ENCODE peak calls at places on chromosomes 7 and 10, in seven cellular contexts. F is body of pancreas, P is thoracic aorta, T is hepatocyte, Z is uterus, E is neural progenitor cell, X is IMR-90. Q is an unnamed sample. For H3K9me3, the result is how much of the 10 kb centered on the place peaks cover.

GRCh38 chr7:140697447-140698143 is 1.1 kb downstream of the NDUFB2 start:
- DNase-seq in F (no peak), P (no peak), T (no peak), Z (no peak), E (no peak), X (peak), Q (no peak)

GRCh38 chr10:71829171-71829570 is 21.9 kb downstream of the PSAP start:
- DNase-seq in F (no peak), P (no peak), T (no peak), Z (no peak), E (no peak), X (no peak), Q (no peak)

GRCh38 chr7:101077303-101078086 is 7.8 kb upstream of the TRIM56 start:
- DNase-seq in F (peak), P (no peak), T (peak), Z (peak), E (peak), X (peak), Q (peak)

GRCh38 chr7:17103170-17103569 is 195.3 kb upstream of the AHR start:
- DNase-seq in F (no peak), P (no peak), T (no peak), Z (no peak), E (no peak), X (no peak), Q (peak)

GRCh38 chr10:61847640-61848039 is 53.9 kb upstream of the ARID5B start:
- DNase-seq in F (no peak), P (no peak), T (no peak), Z (no peak), E (no peak), X (peak), Q (no peak)

GRCh38 chr10:60203993-60204618 is 185.6 kb downstream of the ANK3 start:
- DNase-seq in F (no peak), P (no peak), T (peak), Z (no peak), E (peak), X (peak), Q (no peak)

GRCh38 chr7:87541648-87542047 is 59.0 kb downstream of the ABCB1 start:
- DNase-seq in F (no peak), P (no peak), T (no peak), Z (no peak), E (no peak), X (no peak), Q (no peak)

GRCh38 chr7:1361756-1362125 is 97.5 kb downstream of the MICALL2 start:
- DNase-seq in F (no peak), P (no peak), T (no peak), Z (no peak), E (no peak), X (no peak), Q (no peak)

GRCh38 chr10:83680470-83680891 is 458.8 kb upstream of the GHITM start:
- DNase-seq in F (no peak), P (no peak), T (no peak), Z (no peak), E (no peak), X (no peak), Q (no peak)

GRCh38 chr10:132418520-132419416 is 21.8 kb downstream of the PWWP2B start:
- DNase-seq in F (peak), P (no peak), T (peak), Z (no peak), E (peak), X (no peak), Q (peak)

GRCh38 chr7:77188736-77189429 is 10.7 kb downstream of the FGL2 start:
- DNase-seq in F (no peak), P (no peak), T (no peak), Z (no peak), E (no peak), X (no peak), Q (no peak)

GRCh38 chr7:112065758-112066157 is 140.4 kb downstream of the DOCK4 start:
- DNase-seq in F (no peak), P (no peak), T (no peak), Z (no peak), E (no peak), X (no peak), Q (no peak)

GRCh38 chr10:132232553-132232949 is 45.8 kb downstream of the DPYSL4 start:
- DNase-seq in F (no peak), P (no peak), T (no peak), Z (no peak), E (no peak), X (no peak), Q (no peak)

GRCh38 chr10:49419005-49419404 is 23.1 kb upstream of the DRGX start:
- DNase-seq in F (peak), P (no peak), T (peak), Z (no peak), E (no peak), X (no peak), Q (peak)

GRCh38 chr7:107998150-107998549 is 4.8 kb downstream of the LAMB1 start:
- DNase-seq in F (no peak), P (no peak), T (no peak), Z (no peak), E (no peak), X (no peak), Q (no peak)

GRCh38 chr7:115088938-115089337 is 167.0 kb downstream of the MDFIC start:
- DNase-seq in F (no peak), P (no peak), T (no peak), Z (no peak), E (no peak), X (no peak), Q (no peak)

GRCh38 chr10:132689721-132690360 is 96.1 kb downstream of the NKX6-2 start:
- DNase-seq in F (no peak), P (no peak), T (no peak), Z (no peak), E (no peak), X (no peak), Q (peak)

GRCh38 chr7:143375298-143376034 is 5.7 kb upstream of the ZYX start:
- DNase-seq in F (no peak), P (no peak), T (no peak), Z (no peak), E (no peak), X (no peak), Q (no peak)

GRCh38 chr7:112129655-112130323 is 76.4 kb downstream of the DOCK4 start:
- DNase-seq in F (peak), P (no peak), T (no peak), Z (peak), E (no peak), X (no peak), Q (no peak)

GRCh38 chr7:101891936-101892640 is 74.7 kb downstream of the CUX1 start:
- DNase-seq in F (no peak), P (no peak), T (no peak), Z (no peak), E (no peak), X (no peak), Q (no peak)

GRCh38 chr10:127485153-127485857 is 63.8 kb upstream of the NPS start:
- DNase-seq in F (peak), P (no peak), T (peak), Z (no peak), E (peak), X (peak), Q (peak)

GRCh38 chr7:1588978-1589377 is 19.1 kb upstream of the PSMG3 start:
- DNase-seq in F (no peak), P (no peak), T (no peak), Z (no peak), E (no peak), X (no peak), Q (no peak)

GRCh38 chr10:106500585-106501525 is 663.7 kb downstream of the SORCS1 start:
- DNase-seq in F (no peak), P (no peak), T (no peak), Z (no peak), E (no peak), X (peak), Q (no peak)

GRCh38 chr7:134695321-134695860 is 48.7 kb downstream of the BPGM start:
- DNase-seq in F (no peak), P (no peak), T (no peak), Z (no peak), E (no peak), X (no peak), Q (no peak)

GRCh38 chr7:105655901-105656380 is 74.6 kb upstream of the EFCAB10 start:
- DNase-seq in F (no peak), P (no peak), T (no peak), Z (no peak), E (no peak), X (no peak), Q (no peak)

GRCh38 chr7:135169141-135169935 is 1.2 kb downstream of the CYREN start:
- DNase-seq in F (peak), P (no peak), T (peak), Z (no peak), E (peak), X (peak), Q (peak)

GRCh38 chr7:72040641-72041040 is 371.5 kb downstream of the CALN1 start:
- DNase-seq in F (no peak), P (no peak), T (no peak), Z (no peak), E (no peak), X (no peak), Q (no peak)

GRCh38 chr7:29196971-29197370 is 2.4 kb downstream of the CHN2 start:
- DNase-seq in F (no peak), P (no peak), T (no peak), Z (no peak), E (no peak), X (no peak), Q (no peak)

GRCh38 chr10:132906836-132907235 is 35.5 kb downstream of the CFAP46 start:
- DNase-seq in F (no peak), P (no peak), T (no peak), Z (no peak), E (no peak), X (no peak), Q (no peak)

GRCh38 chr7:158318511-158318913 is 269.1 kb downstream of the PTPRN2 start:
- DNase-seq in F (no peak), P (no peak), T (no peak), Z (no peak), E (peak), X (no peak), Q (peak)

GRCh38 chr10:60967854-60968484 is 24.0 kb upstream of the RHOBTB1 start:
- DNase-seq in F (no peak), P (no peak), T (no peak), Z (no peak), E (no peak), X (no peak), Q (no peak)

GRCh38 chr7:32177216-32177615 is 107.0 kb upstream of the PDE1C start:
- DNase-seq in F (no peak), P (no peak), T (no peak), Z (peak), E (no peak), X (no peak), Q (no peak)

GRCh38 chr7:22809902-22810642 is 12.6 kb downstream of the TOMM7 start:
- DNase-seq in F (peak), P (no peak), T (no peak), Z (no peak), E (no peak), X (no peak), Q (no peak)

GRCh38 chr7:140287988-140288387 is 110.3 kb downstream of the SLC37A3 start:
- DNase-seq in F (no peak), P (no peak), T (no peak), Z (no peak), E (no peak), X (no peak), Q (no peak)

GRCh38 chr10:112953075-112953501 is 3.0 kb downstream of the TCF7L2 start:
- DNase-seq in F (peak), P (no peak), T (peak), Z (no peak), E (peak), X (peak), Q (no peak)

GRCh38 chr10:124520553-124521428 is 59.2 kb downstream of the LHPP start:
- DNase-seq in F (no peak), P (no peak), T (no peak), Z (no peak), E (peak), X (peak), Q (no peak)

GRCh38 chr10:11908991-11909390 is 85.8 kb downstream of the PROSER2 start:
- DNase-seq in F (no peak), P (no peak), T (no peak), Z (no peak), E (no peak), X (no peak), Q (no peak)

GRCh38 chr10:102150970-102151773 is 1.0 kb upstream of the NOLC1 start:
- DNase-seq in F (no peak), P (no peak), T (peak), Z (no peak), E (no peak), X (peak), Q (no peak)

DNA sequence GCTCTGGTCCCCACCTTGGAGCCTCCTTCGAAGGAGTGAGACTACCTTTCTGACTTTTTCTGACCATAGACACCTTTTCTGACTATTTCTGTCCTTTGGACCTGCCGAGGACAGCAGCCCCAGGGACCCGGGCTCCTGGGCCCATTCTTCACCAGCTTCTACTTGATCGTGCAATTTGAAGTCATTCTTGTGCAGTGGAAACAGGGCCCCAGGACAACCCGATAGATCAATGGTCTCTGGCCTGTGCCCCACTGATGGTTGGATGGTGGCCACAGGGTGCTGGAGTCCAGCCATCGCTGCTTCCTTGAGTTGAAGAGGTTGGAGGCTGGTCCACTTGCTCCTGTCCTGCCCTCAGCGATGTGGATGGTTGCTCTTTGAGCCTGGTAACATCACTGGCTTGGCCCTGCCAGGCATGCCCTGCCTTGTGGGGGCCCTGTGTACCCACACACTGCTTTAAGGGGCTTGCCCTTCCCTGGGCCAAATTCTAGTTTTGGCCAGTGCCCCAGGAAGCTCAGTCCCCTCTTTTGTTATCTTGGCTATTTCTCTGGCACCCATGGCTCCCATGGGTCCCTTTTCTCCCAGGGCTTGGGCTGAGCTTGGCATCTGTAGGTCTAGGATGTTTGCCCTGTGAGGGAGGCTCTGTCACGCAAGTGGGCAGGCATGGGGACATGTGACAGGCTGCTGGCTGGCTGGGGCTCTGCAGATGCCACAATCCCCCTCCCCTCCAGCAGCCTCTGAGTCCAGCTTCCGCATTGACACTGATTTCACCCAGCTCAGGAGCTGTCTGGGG is 375.6 kb upstream of the NUPR2 start:
- DNase-seq in F (no peak), P (no peak), T (no peak), Z (no peak), E (no peak), X (no peak), Q (no peak)
- H3K9me3 ChIP-seq in F (under half), P (under half), T (under half), Z (under half), E (under half), X (half or more), Q (half or more)

DNA sequence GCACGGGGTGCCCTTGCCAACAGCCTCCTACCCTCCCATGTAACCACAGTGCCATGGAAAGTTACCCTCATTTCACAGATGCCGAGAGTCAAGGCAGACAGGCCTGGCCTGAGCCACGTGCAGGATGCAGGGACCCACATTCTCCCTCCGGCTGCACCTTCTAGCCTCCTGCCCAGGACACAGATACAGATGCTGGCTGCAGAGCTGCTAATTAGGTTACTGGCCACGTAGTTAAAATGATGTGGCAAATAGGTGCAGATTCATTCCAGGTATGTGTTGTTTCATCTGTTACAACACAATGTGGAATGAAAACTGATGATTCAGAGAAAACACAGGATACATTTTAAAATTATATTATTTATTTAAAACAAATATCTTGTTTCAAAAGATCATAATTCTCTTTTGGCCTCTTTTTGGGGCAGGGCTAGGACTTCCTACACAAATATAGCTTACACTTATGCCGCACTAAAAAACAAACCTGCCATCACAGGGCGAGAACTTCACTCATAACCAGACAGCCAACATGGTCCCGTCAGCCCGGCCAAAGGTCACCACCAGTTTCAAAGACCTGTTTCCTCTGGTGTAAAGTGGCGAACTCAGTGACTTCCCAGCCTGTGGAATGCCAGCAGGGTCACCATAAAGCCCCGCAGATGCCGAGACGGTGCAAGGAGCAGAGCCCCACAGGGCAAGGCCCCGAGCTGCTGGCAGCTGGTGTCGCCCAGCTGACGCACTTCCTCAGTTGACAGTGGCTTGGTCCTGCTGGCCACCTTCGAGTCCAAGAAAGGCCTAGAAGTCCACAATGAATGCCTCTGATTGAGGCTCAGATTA is 83.5 kb downstream of the TNS3 start:
- DNase-seq in F (peak), P (no peak), T (no peak), Z (no peak), E (no peak), X (no peak), Q (no peak)
- H3K27ac ChIP-seq in F (peak), P (peak), T (peak), Z (peak), E (no peak), X (no peak), Q (no peak)

GRCh38 chr10:122998934-122999333 is 9.7 kb downstream of the IKZF5 start:
- DNase-seq in F (no peak), P (no peak), T (no peak), Z (no peak), E (no peak), X (no peak), Q (no peak)
- H3K9me3 ChIP-seq in F (under half), P (under half), T (under half), Z (under half), E (under half), X (under half), Q (under half)

GRCh38 chr10:110493832-110494426 is 3.8 kb upstream of the DUSP5 start:
- DNase-seq in F (no peak), P (no peak), T (no peak), Z (no peak), E (no peak), X (peak), Q (no peak)
- H3K27ac ChIP-seq in F (no peak), P (no peak), T (no peak), Z (no peak), E (no peak), X (no peak), Q (no peak)

GRCh38 chr10:43619368-43619767 is 13.1 kb downstream of the ZNF485 start:
- DNase-seq in F (no peak), P (no peak), T (no peak), Z (no peak), E (no peak), X (no peak), Q (no peak)
- H3K9me3 ChIP-seq in F (under half), P (under half), T (under half), Z (under half), E (under half), X (under half), Q (under half)

GRCh38 chr10:43106256-43107091 is 29.6 kb downstream of the RET start:
- DNase-seq in F (no peak), P (no peak), T (no peak), Z (no peak), E (no peak), X (no peak), Q (no peak)

GRCh38 chr10:43102063-43102828 is 25.4 kb downstream of the RET start:
- DNase-seq in F (no peak), P (no peak), T (no peak), Z (no peak), E (no peak), X (no peak), Q (no peak)

GRCh38 chr10:43108951-43109350 is 29.3 kb upstream of the CSGALNACT2 start:
- DNase-seq in F (no peak), P (no peak), T (no peak), Z (no peak), E (no peak), X (no peak), Q (no peak)

GRCh38 chr10:43105793-43106158 is 28.9 kb downstream of the RET start:
- DNase-seq in F (no peak), P (no peak), T (no peak), Z (no peak), E (no peak), X (no peak), Q (no peak)

DNA sequence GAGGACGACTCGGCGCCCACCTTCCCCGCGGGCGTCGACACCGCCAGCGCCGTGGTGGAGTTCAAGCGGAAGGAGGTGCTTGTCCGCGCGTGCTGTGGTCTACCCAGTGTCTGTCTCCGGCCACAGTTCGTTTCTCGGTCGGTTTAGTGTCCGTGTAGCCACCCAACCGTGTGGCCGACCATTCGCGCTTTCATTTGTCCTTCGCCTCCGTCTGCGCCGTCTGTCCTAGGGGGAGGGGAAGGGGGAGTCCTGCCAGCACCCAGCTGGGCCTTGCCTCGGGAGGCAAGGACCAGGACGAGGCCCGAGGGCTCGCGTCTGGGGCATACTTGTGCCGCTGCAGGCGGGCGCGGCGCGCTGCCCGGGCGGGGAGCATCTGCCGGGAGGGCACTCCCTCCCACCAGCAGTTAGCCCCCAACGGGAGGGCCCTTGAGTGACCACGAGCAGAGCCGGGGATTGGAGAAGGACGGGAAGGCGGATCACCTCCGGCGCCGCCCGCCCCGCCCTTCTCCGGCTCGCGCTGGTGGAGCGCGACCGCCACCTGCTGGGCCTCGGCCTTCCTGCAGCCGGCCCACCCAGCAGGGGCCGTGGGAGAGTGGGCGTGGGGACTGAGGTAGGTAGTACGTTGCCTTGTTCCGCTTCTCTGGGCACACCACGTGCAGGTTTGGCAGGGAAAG is 28.4 kb downstream of the RET start:
- DNase-seq in F (peak), P (peak), T (peak), Z (peak), E (peak), X (peak), Q (peak)
- H3K27ac ChIP-seq in F (no peak), P (no peak), T (no peak), Z (no peak), E (no peak), X (no peak), Q (no peak)